ENCODE peak calls at places on chromosomes 1 and 21, in five cellular contexts. N is cardiac fibroblast, K is GM23338, B is fibroblast of lung, Q is dorsolateral prefrontal cortex. H is an unnamed sample.

GRCh38 chr1:36092166-36092797 is 3.6 kb downstream of the ADPRS start:
- DNase-seq in N (no peak), K (no peak), B (no peak), Q (no peak), H (no peak)

GRCh38 chr1:80892452-80892995 is 908.2 kb upstream of the ADGRL2 start:
- DNase-seq in N (peak), K (peak), B (no peak), Q (no peak), H (no peak)

GRCh38 chr1:167501513-167502191 is 16.7 kb downstream of the CD247 start:
- DNase-seq in N (no peak), K (no peak), B (no peak), Q (no peak), H (no peak)

GRCh38 chr1:208542309-208542708 is 298.1 kb upstream of the PLXNA2 start:
- DNase-seq in N (no peak), K (no peak), B (no peak), Q (no peak), H (no peak)

GRCh38 chr1:27528701-27529637 is 39.0 kb upstream of the WASF2 start:
- DNase-seq in N (peak), K (peak), B (peak), Q (peak), H (peak)

GRCh38 chr1:101236546-101237228 is at the start of gene S1PR1:
- DNase-seq in N (peak), K (peak), B (peak), Q (no peak), H (peak)

GRCh38 chr1:117826551-117827078 is 102.8 kb downstream of the GDAP2 start:
- DNase-seq in N (peak), K (no peak), B (peak), Q (no peak), H (peak)

GRCh38 chr1:170367615-170368014 is 164.4 kb upstream of the GORAB start:
- DNase-seq in N (no peak), K (no peak), B (no peak), Q (no peak), H (no peak)

GRCh38 chr1:64516803-64517568 is 47.1 kb downstream of the CACHD1 start:
- DNase-seq in N (peak), K (peak), B (peak), Q (no peak), H (no peak)

GRCh38 chr1:39646232-39647081 is 7.0 kb upstream of the HEYL start:
- DNase-seq in N (peak), K (peak), B (no peak), Q (no peak), H (peak)

GRCh38 chr1:66760506-66760905 is 8.2 kb downstream of the DYNLT5 start:
- DNase-seq in N (no peak), K (no peak), B (no peak), Q (no peak), H (no peak)

GRCh38 chr21:42438316-42439205 is 34.9 kb downstream of the UBASH3A start:
- DNase-seq in N (no peak), K (no peak), B (no peak), Q (no peak), H (no peak)

GRCh38 chr1:12603224-12603623 is 14.8 kb downstream of the DHRS3 start:
- DNase-seq in N (no peak), K (no peak), B (no peak), Q (no peak), H (no peak)

GRCh38 chr1:161117681-161118581 is at the start of the genes NIT1 and PFDN2:
- DNase-seq in N (peak), K (peak), B (peak), Q (peak), H (peak)

DNA sequence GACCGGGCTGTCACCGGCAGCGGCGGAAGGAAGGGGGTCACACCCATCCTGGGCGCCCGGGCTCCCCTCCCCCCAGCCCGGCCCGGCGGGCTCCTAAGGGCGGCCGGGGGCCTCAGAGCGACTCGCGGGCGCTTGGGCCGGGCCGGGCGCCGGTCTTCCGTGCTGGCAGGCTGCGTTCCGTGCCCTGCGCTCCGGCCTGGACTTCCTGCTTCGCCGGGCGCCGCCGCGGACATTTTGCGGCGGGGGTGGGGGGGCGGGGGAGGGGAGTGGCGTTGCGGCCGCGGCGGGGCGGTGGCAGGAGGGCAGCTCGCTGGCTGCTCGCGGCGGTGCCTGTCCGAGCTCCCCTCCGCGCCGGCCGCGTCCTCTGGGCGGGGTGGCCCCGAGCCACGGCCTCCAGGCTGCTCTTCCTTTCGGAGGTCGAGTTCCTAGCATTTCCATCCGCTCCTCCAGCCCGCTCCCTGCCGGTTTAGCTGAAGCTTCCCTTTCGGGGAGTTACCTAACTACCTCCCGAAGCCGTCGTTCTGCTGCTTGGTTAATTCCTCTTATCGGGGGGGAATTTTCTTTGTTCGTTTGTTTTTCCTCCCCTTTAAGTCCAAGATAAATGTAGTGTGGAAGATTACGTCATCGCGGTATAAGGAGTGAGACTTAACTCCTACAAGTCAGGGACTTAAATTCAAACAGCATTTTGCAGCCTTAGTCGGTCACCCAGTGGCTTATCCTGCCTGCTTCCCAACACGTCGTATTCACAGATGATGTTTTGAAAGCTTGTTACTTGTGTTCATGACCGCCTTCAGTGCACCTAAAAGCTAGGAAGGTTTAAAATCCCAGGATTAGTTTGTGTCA is 730 bp downstream of the CDC42 start:
- DNase-seq in N (peak), K (peak), B (peak), Q (peak), H (peak)
- TF ChIP-seq CTCF in N (no peak), K (no peak), B (no peak), Q (no peak), H (no peak)

GRCh38 chr1:9652379-9653194 is 1.1 kb downstream of the PIK3CD start:
- DNase-seq in N (peak), K (peak), B (no peak), Q (no peak), H (peak)
- H3K4me3 ChIP-seq in N (peak), K (peak), B (no peak), Q (peak), H (peak)

DNA sequence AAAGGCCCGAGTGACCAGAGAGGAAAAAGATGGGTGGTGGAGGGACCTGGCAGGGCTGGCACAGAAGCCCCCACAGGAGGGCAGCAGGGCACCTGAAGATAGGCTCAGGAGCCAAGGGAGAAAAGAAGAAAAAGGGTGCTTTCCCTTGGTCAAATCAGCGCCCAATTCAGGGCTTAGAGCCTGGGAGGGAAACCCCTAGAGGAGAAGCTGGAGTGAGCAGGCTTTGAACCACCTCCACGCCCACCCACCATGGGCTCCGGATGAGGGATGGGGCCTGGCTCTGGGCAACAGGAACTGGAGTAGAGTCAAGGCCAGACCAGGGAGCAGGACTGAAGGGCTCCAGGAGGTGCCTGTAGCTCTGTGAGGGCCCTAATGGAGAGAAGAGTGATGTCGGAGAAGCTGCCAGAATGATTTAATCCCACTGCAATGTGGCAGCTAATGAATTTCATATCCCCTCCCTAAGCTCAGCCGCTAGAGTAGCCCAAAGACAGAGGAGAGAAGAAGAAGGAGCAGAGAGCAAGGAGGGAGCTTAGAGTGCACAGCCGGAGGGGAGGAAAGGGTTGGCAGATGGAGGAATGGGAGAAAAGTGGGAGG is 12.0 kb upstream of the PRELP start:
- DNase-seq in N (peak), K (peak), B (peak), Q (no peak), H (no peak)
- TF ChIP-seq CTCF in N (no peak), K (peak), B (peak), Q (no peak), H (no peak)

GRCh38 chr1:150194381-150195031 is 41.4 kb downstream of the ANP32E start:
- DNase-seq in N (peak), K (no peak), B (peak), Q (no peak), H (peak)

GRCh38 chr1:150186789-150187559 is 37.3 kb downstream of the PLEKHO1 start:
- DNase-seq in N (peak), K (peak), B (peak), Q (no peak), H (peak)

GRCh38 chr1:150196411-150196810 is 39.5 kb downstream of the ANP32E start:
- DNase-seq in N (no peak), K (peak), B (no peak), Q (no peak), H (no peak)

GRCh38 chr1:150187560-150187931 is 37.8 kb downstream of the PLEKHO1 start:
- DNase-seq in N (no peak), K (no peak), B (no peak), Q (peak), H (no peak)

DNA sequence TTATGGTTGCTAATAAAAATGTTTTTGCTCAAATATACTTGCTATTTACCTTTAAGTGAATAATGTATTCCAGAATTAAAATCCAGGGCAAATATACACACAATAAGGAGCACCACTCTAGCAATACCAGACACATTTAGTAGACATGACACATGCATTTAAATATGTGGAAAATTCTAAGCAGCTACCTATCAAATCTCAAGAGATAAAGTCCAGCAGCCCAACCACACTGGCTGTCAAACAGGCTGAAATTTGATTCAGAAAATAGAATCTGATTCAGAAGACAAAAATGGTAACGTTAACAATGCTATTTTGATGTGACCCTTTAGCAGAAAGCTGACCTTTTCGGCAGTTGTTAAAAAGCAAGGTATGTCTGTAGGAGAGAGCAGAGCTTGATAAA is 42.3 kb downstream of the PLEKHO1 start:
- DNase-seq in N (peak), K (no peak), B (peak), Q (no peak), H (peak)
- H3K4me3 ChIP-seq in N (no peak), K (no peak), B (no peak), Q (no peak), H (no peak)

GRCh38 chr1:200038987-200039848 is 11.7 kb downstream of the NR5A2 start:
- DNase-seq in N (peak), K (peak), B (peak), Q (no peak), H (no peak)

GRCh38 chr1:200037501-200037900 is 10.0 kb downstream of the NR5A2 start:
- DNase-seq in N (no peak), K (no peak), B (no peak), Q (no peak), H (no peak)

GRCh38 chr1:200038645-200038986 is 11.1 kb downstream of the NR5A2 start:
- DNase-seq in N (no peak), K (peak), B (no peak), Q (no peak), H (no peak)

GRCh38 chr1:200036616-200037270 is 9.2 kb downstream of the NR5A2 start:
- DNase-seq in N (no peak), K (peak), B (no peak), Q (no peak), H (no peak)

GRCh38 chr1:200037904-200038644 is 10.6 kb downstream of the NR5A2 start:
- DNase-seq in N (no peak), K (peak), B (no peak), Q (no peak), H (no peak)
- TF ChIP-seq CTCF in N (no peak), K (no peak), B (no peak), Q (no peak), H (no peak)